ENCODE peak calls at places on chromosomes 11 and 22, in four cellular contexts. One of them, this sample, is unnamed.

GRCh38 chr11:104394508-104394907 is 230.6 kb upstream of the PDGFD start:
- DNase-seq in tibial artery: no peak
- DNase-seq in NCI-H2029 treated with DMSO at 0.1 percent for 48 hours: no peak
- DNase-seq in stimulated activated CD8-positive, alpha-beta memory T cell treated with anti-CD3 and anti-CD28 coated beads, Interleukin-2, amount 100 ng/mL, for 48 hours: no peak
- DNase-seq in this sample: no peak

GRCh38 chr11:110587972-110588371 is 124.3 kb downstream of the ARHGAP20 start:
- DNase-seq in tibial artery: no peak
- DNase-seq in NCI-H2029 treated with DMSO at 0.1 percent for 48 hours: no peak
- DNase-seq in stimulated activated CD8-positive, alpha-beta memory T cell treated with anti-CD3 and anti-CD28 coated beads, Interleukin-2, amount 100 ng/mL, for 48 hours: no peak
- DNase-seq in this sample: no peak

GRCh38 chr11:27392715-27393114 is 29.7 kb upstream of the CCDC34 start:
- DNase-seq in tibial artery: no peak
- DNase-seq in NCI-H2029 treated with DMSO at 0.1 percent for 48 hours: no peak
- DNase-seq in stimulated activated CD8-positive, alpha-beta memory T cell treated with anti-CD3 and anti-CD28 coated beads, Interleukin-2, amount 100 ng/mL, for 48 hours: no peak
- DNase-seq in this sample: no peak

GRCh38 chr11:14908214-14908880 is 16.3 kb upstream of the CYP2R1 start:
- DNase-seq in tibial artery: no peak
- DNase-seq in NCI-H2029 treated with DMSO at 0.1 percent for 48 hours: peak; percentile 72
- DNase-seq in stimulated activated CD8-positive, alpha-beta memory T cell treated with anti-CD3 and anti-CD28 coated beads, Interleukin-2, amount 100 ng/mL, for 48 hours: no peak
- DNase-seq in this sample: no peak

GRCh38 chr11:83241291-83241946 is 44.7 kb downstream of the CCDC90B start:
- DNase-seq in tibial artery: peak; percentile 45
- DNase-seq in NCI-H2029 treated with DMSO at 0.1 percent for 48 hours: no peak
- DNase-seq in stimulated activated CD8-positive, alpha-beta memory T cell treated with anti-CD3 and anti-CD28 coated beads, Interleukin-2, amount 100 ng/mL, for 48 hours: no peak
- DNase-seq in this sample: peak; percentile 42

GRCh38 chr11:70699294-70700221 is 301.2 kb downstream of the CTTN start:
- DNase-seq in tibial artery: no peak
- DNase-seq in NCI-H2029 treated with DMSO at 0.1 percent for 48 hours: no peak
- DNase-seq in stimulated activated CD8-positive, alpha-beta memory T cell treated with anti-CD3 and anti-CD28 coated beads, Interleukin-2, amount 100 ng/mL, for 48 hours: no peak
- DNase-seq in this sample: no peak

GRCh38 chr11:130489027-130489584 is 40.7 kb downstream of the ADAMTS15 start:
- DNase-seq in tibial artery: no peak
- DNase-seq in NCI-H2029 treated with DMSO at 0.1 percent for 48 hours: no peak
- DNase-seq in stimulated activated CD8-positive, alpha-beta memory T cell treated with anti-CD3 and anti-CD28 coated beads, Interleukin-2, amount 100 ng/mL, for 48 hours: no peak
- DNase-seq in this sample: no peak

GRCh38 chr11:108985611-108986279 is 320.9 kb downstream of the DDX10 start:
- DNase-seq in tibial artery: no peak
- DNase-seq in NCI-H2029 treated with DMSO at 0.1 percent for 48 hours: no peak
- DNase-seq in stimulated activated CD8-positive, alpha-beta memory T cell treated with anti-CD3 and anti-CD28 coated beads, Interleukin-2, amount 100 ng/mL, for 48 hours: no peak
- DNase-seq in this sample: no peak

GRCh38 chr11:2990617-2991476 is 1.3 kb downstream of the NAP1L4 start:
- DNase-seq in tibial artery: no peak
- DNase-seq in NCI-H2029 treated with DMSO at 0.1 percent for 48 hours: no peak
- DNase-seq in stimulated activated CD8-positive, alpha-beta memory T cell treated with anti-CD3 and anti-CD28 coated beads, Interleukin-2, amount 100 ng/mL, for 48 hours: no peak
- DNase-seq in this sample: no peak

GRCh38 chr11:69301033-69301490 is 7.1 kb downstream of the MYEOV start:
- DNase-seq in tibial artery: no peak
- DNase-seq in NCI-H2029 treated with DMSO at 0.1 percent for 48 hours: no peak
- DNase-seq in stimulated activated CD8-positive, alpha-beta memory T cell treated with anti-CD3 and anti-CD28 coated beads, Interleukin-2, amount 100 ng/mL, for 48 hours: no peak
- DNase-seq in this sample: no peak

GRCh38 chr22:27507935-27508504 is 293.5 kb downstream of the MN1 start:
- DNase-seq in tibial artery: no peak
- DNase-seq in NCI-H2029 treated with DMSO at 0.1 percent for 48 hours: no peak
- DNase-seq in stimulated activated CD8-positive, alpha-beta memory T cell treated with anti-CD3 and anti-CD28 coated beads, Interleukin-2, amount 100 ng/mL, for 48 hours: no peak
- DNase-seq in this sample: peak; percentile 24

GRCh38 chr11:76588455-76589325 is 81.9 kb downstream of the LRRC32 start:
- DNase-seq in tibial artery: peak; percentile 79
- DNase-seq in NCI-H2029 treated with DMSO at 0.1 percent for 48 hours: no peak
- DNase-seq in stimulated activated CD8-positive, alpha-beta memory T cell treated with anti-CD3 and anti-CD28 coated beads, Interleukin-2, amount 100 ng/mL, for 48 hours: peak; percentile 38
- DNase-seq in this sample: no peak

GRCh38 chr22:46613606-46613997 is 6.6 kb upstream of the GRAMD4 start:
- DNase-seq in tibial artery: no peak
- DNase-seq in NCI-H2029 treated with DMSO at 0.1 percent for 48 hours: no peak
- DNase-seq in stimulated activated CD8-positive, alpha-beta memory T cell treated with anti-CD3 and anti-CD28 coated beads, Interleukin-2, amount 100 ng/mL, for 48 hours: no peak
- DNase-seq in this sample: no peak

GRCh38 chr22:42915980-42916765 is 59.1 kb upstream of the ARFGAP3 start:
- DNase-seq in tibial artery: no peak
- DNase-seq in NCI-H2029 treated with DMSO at 0.1 percent for 48 hours: no peak
- DNase-seq in stimulated activated CD8-positive, alpha-beta memory T cell treated with anti-CD3 and anti-CD28 coated beads, Interleukin-2, amount 100 ng/mL, for 48 hours: no peak
- DNase-seq in this sample: no peak

GRCh38 chr11:34315006-34315793 is 42.6 kb downstream of the ABTB2 start:
- DNase-seq in tibial artery: no peak
- DNase-seq in NCI-H2029 treated with DMSO at 0.1 percent for 48 hours: no peak
- DNase-seq in stimulated activated CD8-positive, alpha-beta memory T cell treated with anti-CD3 and anti-CD28 coated beads, Interleukin-2, amount 100 ng/mL, for 48 hours: no peak
- DNase-seq in this sample: no peak

GRCh38 chr22:20243545-20244249 is 24.4 kb downstream of the RTN4R start:
- DNase-seq in tibial artery: no peak
- DNase-seq in NCI-H2029 treated with DMSO at 0.1 percent for 48 hours: peak; percentile 42
- DNase-seq in stimulated activated CD8-positive, alpha-beta memory T cell treated with anti-CD3 and anti-CD28 coated beads, Interleukin-2, amount 100 ng/mL, for 48 hours: no peak
- DNase-seq in this sample: peak; percentile 39

GRCh38 chr11:123593570-123593969 is 60.9 kb downstream of the SCN3B start:
- DNase-seq in tibial artery: no peak
- DNase-seq in NCI-H2029 treated with DMSO at 0.1 percent for 48 hours: no peak
- DNase-seq in stimulated activated CD8-positive, alpha-beta memory T cell treated with anti-CD3 and anti-CD28 coated beads, Interleukin-2, amount 100 ng/mL, for 48 hours: no peak
- DNase-seq in this sample: no peak